ENCODE peak calls at places on chromosomes 12 and 14, in five cellular contexts. S, Y, X, N and F are unnamed samples.
A peak's percentile ranks its signal among the peaks of the same experiment; 100 is the strongest.

GRCh38 chr12:103806807-103807206 is 34.2 kb downstream of the NT5DC3 start:
- DNase-seq in S (no peak), Y (no peak), N (no peak), X (no peak), F (peak; percentile 42)

GRCh38 chr14:21346532-21347135 is 37.2 kb downstream of the SUPT16H start:
- DNase-seq in Y (no peak), X (no peak), S (peak; percentile 82), N (no peak), F (no peak)

GRCh38 chr14:73463411-73463810 is 5.1 kb upstream of the NUMB start:
- DNase-seq in Y (no peak), X (no peak), N (peak; percentile 41), S (peak; percentile 98), F (peak; percentile 64)

GRCh38 chr14:96252323-96253052 is 3.5 kb upstream of the BDKRB1 start:
- DNase-seq in N (no peak), Y (no peak), X (no peak), S (no peak), F (no peak)

GRCh38 chr14:22474730-22475351 is 114.2 kb downstream of the DAD1 start:
- DNase-seq in N (no peak), Y (no peak), X (no peak), S (peak; percentile 2), F (no peak)

GRCh38 chr14:99318091-99318958 is 46.3 kb upstream of the BCL11B start:
- DNase-seq in Y (no peak), S (no peak), N (peak; percentile 25), X (no peak), F (peak; percentile 37)

GRCh38 chr12:2286461-2287131 is 233.8 kb downstream of the CACNA1C start:
- DNase-seq in X (no peak), Y (no peak), N (no peak), S (no peak), F (no peak)

GRCh38 chr12:111271674-111272418 is 97.0 kb downstream of the PHETA1 start:
- DNase-seq in S (no peak), X (no peak), Y (no peak), N (no peak), F (no peak)

GRCh38 chr12:40907115-40907521 is 214.9 kb downstream of the CNTN1 start:
- DNase-seq in Y (no peak), N (peak; percentile 5), S (peak; percentile 5), X (no peak), F (no peak)

GRCh38 chr14:21723431-21724045 is 49.9 kb upstream of the OR4E1 start:
- DNase-seq in S (no peak), X (peak; percentile 9), N (peak; percentile 34), Y (no peak), F (no peak)

GRCh38 chr14:94180655-94181271 is 6.6 kb downstream of the PPP4R4 start:
- DNase-seq in X (no peak), S (peak; percentile 42), N (peak; percentile 49), Y (no peak), F (no peak)

GRCh38 chr12:57470970-57471656 is 8.6 kb downstream of the ARHGAP9 start:
- DNase-seq in N (no peak), S (no peak), X (no peak), Y (no peak), F (no peak)

GRCh38 chr12:66900616-66901015 is 221.7 kb upstream of the GRIP1 start:
- DNase-seq in N (no peak), Y (no peak), X (no peak), S (no peak), F (no peak)

GRCh38 chr12:53670966-53671365 is 4.9 kb downstream of the ATP5MC2 start:
- DNase-seq in Y (no peak), S (no peak), N (no peak), X (no peak), F (no peak)

GRCh38 chr12:111353026-111353425 is 15.9 kb downstream of the PHETA1 start:
- DNase-seq in X (no peak), N (no peak), S (no peak), Y (no peak), F (no peak)

GRCh38 chr12:56488041-56488955 is at the start of gene GLS2:
- DNase-seq in S (peak; percentile 73), N (peak; percentile 83), X (peak; percentile 63), Y (peak; percentile 68), F (peak; percentile 87)

GRCh38 chr14:50333010-50333409 is 20.9 kb downstream of the DMAC2L start:
- DNase-seq in S (peak; percentile 86), X (no peak), Y (peak; percentile 35), N (no peak), F (no peak)

GRCh38 chr14:83827383-83827782 is 1702.6 kb upstream of the FLRT2 start:
- DNase-seq in X (no peak), S (peak; percentile 11), Y (no peak), N (no peak), F (no peak)

GRCh38 chr12:123101467-123102004 is 49.4 kb downstream of the PITPNM2 start:
- DNase-seq in S (no peak), Y (no peak), N (no peak), X (no peak), F (no peak)

GRCh38 chr12:126019385-126019784 is 954.1 kb downstream of the AACS start:
- DNase-seq in N (no peak), X (no peak), S (no peak), Y (no peak), F (no peak)

GRCh38 chr12:95836185-95836609 is 22.6 kb upstream of the SNRPF start:
- DNase-seq in Y (no peak), X (no peak), S (peak; percentile 78), N (no peak), F (no peak)

GRCh38 chr14:29905549-29905948 is 22.1 kb downstream of the PRKD1 start:
- DNase-seq in N (no peak), X (no peak), Y (no peak), S (no peak), F (no peak)
- H3K4me3 ChIP-seq in N (no peak overlapping the region), X (no peak overlapping the region), Y (no peak overlapping the region), S (no peak overlapping the region), F (no peak overlapping the region)

DNA sequence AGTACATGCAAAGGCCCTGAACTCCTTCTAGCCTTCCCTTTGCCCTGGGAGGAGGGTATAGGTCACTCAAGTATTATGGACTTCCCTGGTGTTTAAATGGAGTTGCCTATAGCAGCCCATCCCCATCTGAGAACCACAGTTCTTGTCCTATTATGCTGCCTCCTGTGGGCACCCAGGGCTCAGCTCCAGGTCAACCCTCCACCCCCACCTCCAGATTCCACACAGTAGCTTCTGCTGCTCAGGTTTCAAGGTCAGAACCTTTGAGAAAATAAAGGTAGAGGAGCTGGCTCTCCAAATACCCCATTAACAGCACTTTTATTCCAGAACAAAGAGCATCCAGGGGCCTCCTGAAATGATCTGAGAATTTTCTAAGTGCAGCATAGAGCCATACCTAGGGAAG is 57.4 kb downstream of the ACTN1 start:
- DNase-seq in Y (no peak), X (no peak), S (no peak), N (no peak), F (no peak)
- TF ChIP-seq CTCF in Y (no peak), X (no peak), S (peak; percentile 12), N (peak; percentile 5), F (no peak)

GRCh38 chr14:75811136-75811839 is 150.2 kb downstream of the TTLL5 start:
- DNase-seq in Y (no peak), N (no peak), X (no peak), S (no peak), F (no peak)

GRCh38 chr14:75812592-75812991 is 151.5 kb downstream of the TTLL5 start:
- DNase-seq in X (no peak), Y (no peak), S (no peak), N (no peak), F (no peak)

GRCh38 chr14:75806247-75806876 is 145.3 kb downstream of the TTLL5 start:
- DNase-seq in X (no peak), Y (no peak), S (no peak), N (no peak), F (no peak)

DNA sequence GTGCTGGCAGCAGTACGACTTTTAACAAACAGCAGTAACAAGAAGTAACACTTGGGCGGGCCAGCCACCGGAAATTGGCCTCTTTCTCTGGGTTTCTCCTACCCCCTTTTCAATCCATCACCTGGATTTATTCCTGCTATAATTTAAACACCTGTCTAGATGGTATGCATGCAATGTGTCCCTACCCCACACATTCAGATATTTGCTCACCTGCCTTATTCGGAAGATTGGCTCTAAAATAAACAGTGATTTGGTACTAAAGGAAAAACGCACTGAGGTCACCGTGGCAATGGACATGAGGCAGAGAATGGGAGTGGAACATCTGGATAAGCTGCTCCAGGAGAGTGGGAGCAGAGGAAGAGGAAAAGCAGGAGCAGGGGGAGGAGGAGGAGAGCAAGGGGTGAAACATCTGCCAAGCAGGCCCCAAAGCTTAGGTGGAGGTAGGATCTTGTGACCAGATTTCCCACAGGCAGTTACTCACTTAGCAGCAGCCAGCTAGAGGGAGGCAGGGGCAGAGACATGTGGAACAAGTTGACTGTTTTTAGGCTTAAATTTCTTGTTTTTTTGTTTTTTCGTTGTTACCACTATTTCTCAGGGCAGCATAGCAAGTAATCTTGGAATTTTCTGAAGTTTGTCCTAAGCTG is 150.9 kb downstream of the TTLL5 start:
- DNase-seq in Y (no peak), S (no peak), N (no peak), X (no peak), F (no peak)
- H3K27ac ChIP-seq in Y (no peak overlapping the region), S (no peak overlapping the region), N (no peak overlapping the region), X (no peak overlapping the region), F (no peak overlapping the region)

DNA sequence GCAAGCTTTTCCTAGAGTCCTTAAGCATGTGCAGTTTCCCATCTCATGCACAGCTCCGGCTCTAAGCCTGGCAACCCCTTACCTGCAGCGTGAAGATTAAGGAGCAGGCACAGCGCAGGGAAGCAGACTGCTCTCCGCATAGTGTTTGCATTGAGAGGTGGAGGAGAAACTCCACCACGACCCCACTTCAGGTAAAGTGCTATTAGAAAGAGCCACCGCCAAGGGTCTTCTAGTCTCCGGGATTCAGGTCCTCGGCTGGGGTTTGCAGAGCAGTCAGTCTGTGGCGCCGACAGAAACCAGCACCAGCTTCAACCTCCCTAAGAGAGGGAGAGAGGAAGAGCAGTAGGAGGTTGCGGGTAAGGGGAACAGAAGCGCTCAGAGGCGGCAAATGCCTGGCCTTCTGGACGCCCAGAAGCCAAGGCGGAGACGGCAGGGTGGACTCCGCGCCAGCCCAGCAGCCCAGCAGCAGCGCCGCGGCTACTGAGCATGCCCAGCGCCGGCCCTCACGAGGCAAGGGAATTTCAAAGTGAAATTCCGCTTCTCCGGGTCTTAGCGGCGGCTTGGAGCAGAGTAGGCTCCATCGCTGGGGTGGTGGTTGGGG is at the start of gene PTPRR:
- DNase-seq in Y (no peak), S (no peak), N (peak; percentile 28), X (no peak), F (no peak)
- H3K4me3 ChIP-seq in Y (no peak within 1 kb of the TSS), S (no peak within 1 kb of the TSS), N (peak within 1 kb of the TSS; percentile 12), X (no peak within 1 kb of the TSS), F (no peak within 1 kb of the TSS)

GRCh38 chr14:33589334-33589733 is 361.5 kb downstream of the EGLN3 start:
- DNase-seq in Y (peak; percentile 61), N (peak; percentile 46), X (no peak), S (peak; percentile 61), F (no peak)
- TF ChIP-seq CTCF in Y (no peak), N (no peak), X (no peak), S (no peak), F (no peak)

GRCh38 chr14:51609251-51609986 is 42.3 kb upstream of the FRMD6 start:
- DNase-seq in X (no peak), N (no peak), S (peak; percentile 43), Y (no peak), F (no peak)
- H3K27ac ChIP-seq in X (no peak overlapping the region), N (peak overlapping the region; percentile 89), S (no peak overlapping the region), Y (no peak overlapping the region), F (no peak overlapping the region)